ENCODE peak calls at places on chromosome 16, in seven cellular contexts. K is activated T-helper 1 cell treated with Interleukin-2 at 50 U/mL for 16 hours; W is AG08395; T is upper lobe of right lung; E is CD4-positive, alpha-beta memory T cell; M is amniotic stem cell; J is HEK293T. Q is an unnamed sample.

GRCh38 chr16:88120812-88121211 is 169.6 kb downstream of the BANP start:
- DNase-seq in K (no peak), W (no peak), T (no peak), E (no peak), M (no peak), J (no peak), Q (no peak)

GRCh38 chr16:69930117-69930776 is 20.9 kb upstream of the CLEC18A start:
- DNase-seq in K (no peak), W (peak), T (no peak), E (peak), M (peak), J (peak), Q (peak)

GRCh38 chr16:11675561-11676511 is 7.6 kb downstream of the SNN start:
- DNase-seq in K (no peak), W (no peak), T (no peak), E (no peak), M (no peak), J (no peak), Q (no peak)

GRCh38 chr16:3364774-3365427 is 9.2 kb downstream of the OR2C1 start:
- DNase-seq in K (peak), W (peak), T (peak), E (peak), M (peak), J (peak), Q (peak)

GRCh38 chr16:55421225-55421624 is 57.8 kb upstream of the MMP2 start:
- DNase-seq in K (no peak), W (no peak), T (no peak), E (no peak), M (no peak), J (no peak), Q (no peak)

GRCh38 chr16:79651363-79651762 is 50.8 kb upstream of the MAF start:
- DNase-seq in K (no peak), W (peak), T (no peak), E (no peak), M (no peak), J (no peak), Q (no peak)

GRCh38 chr16:10558746-10559641 is 21.4 kb downstream of the EMP2 start:
- DNase-seq in K (no peak), W (peak), T (peak), E (no peak), M (no peak), J (no peak), Q (no peak)

GRCh38 chr16:57562669-57563486 is 20.4 kb downstream of the ADGRG5 start:
- DNase-seq in K (no peak), W (no peak), T (no peak), E (no peak), M (no peak), J (no peak), Q (no peak)

GRCh38 chr16:81669473-81670350 is 109.4 kb upstream of the PLCG2 start:
- DNase-seq in K (no peak), W (no peak), T (no peak), E (no peak), M (no peak), J (no peak), Q (no peak)

GRCh38 chr16:80619824-80620223 is 79.0 kb downstream of the DYNLRB2 start:
- DNase-seq in K (no peak), W (no peak), T (no peak), E (no peak), M (no peak), J (no peak), Q (no peak)

GRCh38 chr16:9090101-9090959 is 1.1 kb upstream of the HAPSTR1 start:
- DNase-seq in K (peak), W (no peak), T (peak), E (no peak), M (no peak), J (peak), Q (peak)

GRCh38 chr16:85716680-85717038 is 27.9 kb upstream of the GINS2 start:
- DNase-seq in K (no peak), W (no peak), T (no peak), E (no peak), M (no peak), J (no peak), Q (no peak)

GRCh38 chr16:56866955-56867830 is 2.2 kb downstream of the SLC12A3 start:
- DNase-seq in K (no peak), W (peak), T (no peak), E (peak), M (peak), J (peak), Q (peak)

GRCh38 chr16:381788-382717 is at the start of gene PGAP6:
- DNase-seq in K (peak), W (peak), T (peak), E (peak), M (peak), J (peak), Q (peak)

GRCh38 chr16:68319185-68319908 is 8.5 kb downstream of the PRMT7 start:
- DNase-seq in K (no peak), W (no peak), T (no peak), E (no peak), M (no peak), J (no peak), Q (no peak)

GRCh38 chr16:52976539-52977167 is 76.0 kb downstream of the CHD9NB start:
- DNase-seq in K (no peak), W (peak), T (no peak), E (no peak), M (no peak), J (peak), Q (no peak)

GRCh38 chr16:88078111-88078775 is 127.0 kb downstream of the BANP start:
- DNase-seq in K (no peak), W (no peak), T (no peak), E (no peak), M (no peak), J (no peak), Q (no peak)

GRCh38 chr16:11977206-11978041 is 890 bp downstream of the SNX29 start:
- DNase-seq in K (no peak), W (peak), T (no peak), E (no peak), M (peak), J (no peak), Q (no peak)

GRCh38 chr16:88471575-88471974 is 18.5 kb downstream of the ZFPM1 start:
- DNase-seq in K (no peak), W (no peak), T (no peak), E (no peak), M (no peak), J (no peak), Q (no peak)

GRCh38 chr16:57013268-57013667 is 23.9 kb downstream of the NLRC5 start:
- DNase-seq in K (no peak), W (peak), T (no peak), E (no peak), M (no peak), J (no peak), Q (no peak)

GRCh38 chr16:56422896-56423441 is 2.4 kb downstream of the AMFR start:
- DNase-seq in K (no peak), W (no peak), T (no peak), E (no peak), M (no peak), J (no peak), Q (no peak)

GRCh38 chr16:4891886-4892216 is 44.6 kb downstream of the UBN1 start:
- DNase-seq in K (no peak), W (peak), T (no peak), E (no peak), M (no peak), J (no peak), Q (no peak)